ENCODE peak calls at places on chromosomes 1 and 21, in ten cellular contexts. U is stimulated activated CD4-positive, alpha-beta T cell treated with anti-CD3 and anti-CD28 coated beads, Interleukin-12 subunit alpha, Interleukin-12 subunit beta, amount 100 ng/mL, for 4 hours; T is Calu3; P is NCI-H774; Z is activated T-cell treated with anti-CD3 and anti-CD28 coated beads for 24 hours; V is AG04449; C is caudate nucleus; J is NCI-H1417; I is psoas muscle; D is activated CD4-positive, alpha-beta memory T cell treated with anti-CD3 and anti-CD28 coated beads for 36 hours. Y is an unnamed sample.
A peak's percentile ranks its signal among the peaks of the same experiment; 100 is the strongest.

GRCh38 chr1:201790261-201790660 is 38.7 kb upstream of the IPO9 start:
- DNase-seq in T (no peak), D (no peak), Z (no peak), C (no peak), U (no peak), J (no peak), V (no peak), P (no peak), I (no peak), Y (no peak)

GRCh38 chr21:35217504-35218060 is 168.5 kb upstream of the RUNX1 start:
- DNase-seq in V (peak; percentile 64), I (no peak), Z (no peak), C (no peak), P (no peak), J (peak; percentile 79), U (no peak), D (peak; percentile 68), T (peak; percentile 79), Y (no peak)

GRCh38 chr1:45400049-45400448 is 59.8 kb upstream of the MUTYH start:
- DNase-seq in C (no peak), D (no peak), I (no peak), J (no peak), Z (no peak), P (no peak), T (no peak), U (no peak), V (no peak), Y (no peak)

GRCh38 chr1:25768999-25769398 is 31.0 kb upstream of the SELENON start:
- DNase-seq in D (no peak), Z (no peak), P (no peak), C (no peak), T (no peak), U (no peak), V (no peak), I (no peak), J (no peak), Y (no peak)

GRCh38 chr1:205870236-205870635 is 20.3 kb upstream of the PM20D1 start:
- DNase-seq in Z (no peak), C (no peak), P (no peak), V (no peak), D (no peak), T (no peak), J (no peak), U (no peak), I (no peak), Y (no peak)

GRCh38 chr1:209900734-209901133 is 37.3 kb upstream of the SYT14 start:
- DNase-seq in T (no peak), J (no peak), Z (no peak), I (no peak), U (no peak), V (no peak), P (no peak), D (no peak), C (no peak), Y (no peak)

GRCh38 chr1:215082532-215083407 is at the start of gene KCNK2:
- DNase-seq in D (no peak), U (no peak), I (peak; percentile 19), C (no peak), J (peak; percentile 84), T (peak; percentile 42), P (peak; percentile 54), V (no peak), Z (no peak), Y (no peak)

GRCh38 chr1:63269571-63269970 is 52.8 kb upstream of the FOXD3 start:
- DNase-seq in V (no peak), J (no peak), P (no peak), T (no peak), U (no peak), C (no peak), D (no peak), Z (no peak), I (no peak), Y (no peak)

GRCh38 chr1:35452086-35452485 is 105.1 kb downstream of the KIAA0319L start:
- DNase-seq in Z (no peak), T (no peak), J (peak; percentile 10), P (no peak), C (no peak), D (no peak), V (no peak), I (peak; percentile 44), U (no peak), Y (no peak)

GRCh38 chr1:110218739-110219138 is 8.6 kb downstream of the KCNC4 start:
- DNase-seq in U (no peak), C (no peak), I (no peak), J (no peak), D (no peak), V (no peak), P (no peak), T (no peak), Z (no peak), Y (no peak)

GRCh38 chr1:97758589-97759057 is 162.2 kb downstream of the DPYD start:
- DNase-seq in C (no peak), Z (no peak), T (no peak), P (no peak), V (peak; percentile 29), I (no peak), D (no peak), J (peak; percentile 6), U (no peak), Y (no peak)

GRCh38 chr21:25421327-25422028 is 185.8 kb downstream of the MRPL39 start:
- DNase-seq in Z (peak; percentile 61), D (peak; percentile 79), U (peak; percentile 38), V (no peak), P (peak; percentile 46), J (peak; percentile 48), T (peak; percentile 13), I (no peak), C (no peak), Y (peak; percentile 46)

GRCh38 chr21:32207096-32207716 is 71.6 kb downstream of the MIS18A start:
- DNase-seq in V (no peak), P (peak; percentile 33), T (no peak), C (no peak), U (no peak), Z (no peak), D (no peak), J (peak; percentile 70), I (no peak), Y (no peak)

GRCh38 chr21:17780539-17780938 is 38.6 kb downstream of the C21orf91 start:
- DNase-seq in D (peak; percentile 66), I (no peak), U (no peak), Z (no peak), T (no peak), C (no peak), J (no peak), P (no peak), V (no peak), Y (peak; percentile 55)

GRCh38 chr1:228282329-228283042 is 74.6 kb downstream of the OBSCN start:
- DNase-seq in I (peak; percentile 78), J (no peak), Z (no peak), T (no peak), V (no peak), U (no peak), C (no peak), D (no peak), P (no peak), Y (no peak)

GRCh38 chr1:226355679-226356583 is 47.0 kb upstream of the LIN9 start:
- DNase-seq in Z (no peak), C (no peak), I (peak; percentile 31), V (no peak), U (no peak), T (no peak), D (no peak), P (no peak), J (peak; percentile 42), Y (no peak)

GRCh38 chr1:66217021-66217420 is 316.9 kb upstream of the SGIP1 start:
- DNase-seq in V (peak; percentile 50), C (no peak), T (no peak), D (no peak), I (no peak), J (peak; percentile 64), U (no peak), Z (no peak), P (no peak), Y (no peak)

GRCh38 chr1:68093737-68094136 is 43.3 kb upstream of the DIRAS3 start:
- DNase-seq in V (no peak), J (no peak), U (no peak), T (no peak), C (no peak), P (no peak), Z (no peak), I (no peak), D (no peak), Y (no peak)

GRCh38 chr1:7290971-7291970 is 479.8 kb upstream of the VAMP3 start:
- DNase-seq in U (no peak), P (no peak), C (no peak), D (no peak), Z (no peak), V (no peak), T (no peak), I (peak; percentile 35), J (peak; percentile 3), Y (no peak)

GRCh38 chr1:94068096-94068830 is 52.7 kb downstream of the ABCA4 start:
- DNase-seq in J (peak; percentile 43), P (no peak), V (no peak), T (peak; percentile 67), I (no peak), Z (no peak), C (no peak), U (no peak), D (no peak), Y (no peak)

GRCh38 chr1:23394664-23395063 is 25.0 kb upstream of the ZNF436 start:
- DNase-seq in J (no peak), D (no peak), Z (no peak), V (peak; percentile 42), U (no peak), P (no peak), C (no peak), I (peak; percentile 90), T (no peak), Y (no peak)

GRCh38 chr1:147570907-147571306 is 29.6 kb downstream of the BCL9 start:
- DNase-seq in Z (no peak), T (no peak), I (no peak), P (no peak), D (no peak), V (no peak), U (no peak), C (no peak), J (no peak), Y (no peak)

GRCh38 chr1:59108481-59109317 is 188.2 kb upstream of the FGGY start:
- DNase-seq in I (no peak), C (no peak), T (no peak), U (no peak), V (no peak), P (no peak), Z (no peak), D (no peak), J (no peak), Y (no peak)

GRCh38 chr1:234607091-234608025 is 2.6 kb downstream of the IRF2BP2 start:
- DNase-seq in T (peak; percentile 51), V (no peak), I (peak; percentile 31), P (peak; percentile 49), U (no peak), D (peak; percentile 40), Z (no peak), J (peak; percentile 94), C (peak; percentile 46), Y (no peak)

GRCh38 chr21:25107708-25108107 is 499.6 kb downstream of the MRPL39 start:
- DNase-seq in V (peak; percentile 52), C (no peak), I (no peak), U (no peak), J (no peak), Z (no peak), T (no peak), D (no peak), P (no peak), Y (no peak)

GRCh38 chr1:11802616-11802972 is 3.2 kb downstream of the MTHFR start:
- DNase-seq in V (no peak), T (no peak), P (no peak), J (no peak), D (no peak), I (no peak), C (no peak), Z (no peak), U (no peak), Y (no peak)

GRCh38 chr1:97563926-97564325 is 356.9 kb downstream of the DPYD start:
- DNase-seq in U (no peak), C (no peak), P (no peak), D (no peak), J (no peak), V (no peak), I (no peak), Z (no peak), T (no peak), Y (no peak)

GRCh38 chr1:69737527-69738176 is 169.9 kb downstream of the LRRC7 start:
- DNase-seq in P (peak; percentile 35), I (no peak), V (peak; percentile 23), U (no peak), D (no peak), Z (no peak), J (peak; percentile 86), C (peak; percentile 33), T (peak; percentile 49), Y (no peak)

Y was measured in effector CD4-positive, alpha-beta T cell.